ENCODE peak calls at places on chromosomes 6 and 20, in four cellular contexts. One of them, this sample, is unnamed.

GRCh38 chr20:50224553-50225255 is 34.1 kb downstream of the CEBPB start:
- DNase-seq in astrocyte of the spinal cord: peak
- DNase-seq in NCI-H146: no peak
- DNase-seq in stimulated activated CD4-positive, alpha-beta T cell treated with anti-CD3 and anti-CD28 coated beads, Interleukin-12 subunit alpha, Interleukin-12 subunit beta, amount 100 ng/mL, for 48 hours: no peak
- DNase-seq in this sample: peak

GRCh38 chr6:93021235-93021909 is 398.0 kb downstream of the EPHA7 start:
- DNase-seq in astrocyte of the spinal cord: no peak
- DNase-seq in stimulated activated CD4-positive, alpha-beta T cell treated with anti-CD3 and anti-CD28 coated beads, Interleukin-12 subunit alpha, Interleukin-12 subunit beta, amount 100 ng/mL, for 48 hours: no peak
- DNase-seq in NCI-H146: peak
- DNase-seq in this sample: no peak

GRCh38 chr6:4355241-4355640 is 219.9 kb upstream of the ECI2 start:
- DNase-seq in stimulated activated CD4-positive, alpha-beta T cell treated with anti-CD3 and anti-CD28 coated beads, Interleukin-12 subunit alpha, Interleukin-12 subunit beta, amount 100 ng/mL, for 48 hours: no peak
- DNase-seq in NCI-H146: no peak
- DNase-seq in astrocyte of the spinal cord: peak
- DNase-seq in this sample: peak

GRCh38 chr6:53793318-53793975 is 1.4 kb upstream of the LRRC1 start:
- DNase-seq in NCI-H146: peak
- DNase-seq in astrocyte of the spinal cord: peak
- DNase-seq in stimulated activated CD4-positive, alpha-beta T cell treated with anti-CD3 and anti-CD28 coated beads, Interleukin-12 subunit alpha, Interleukin-12 subunit beta, amount 100 ng/mL, for 48 hours: no peak
- DNase-seq in this sample: peak

GRCh38 chr6:170165085-170165484 is 125.8 kb downstream of the DLL1 start:
- DNase-seq in NCI-H146: peak
- DNase-seq in astrocyte of the spinal cord: no peak
- DNase-seq in stimulated activated CD4-positive, alpha-beta T cell treated with anti-CD3 and anti-CD28 coated beads, Interleukin-12 subunit alpha, Interleukin-12 subunit beta, amount 100 ng/mL, for 48 hours: no peak
- DNase-seq in this sample: no peak

GRCh38 chr6:98469146-98469545 is 365.2 kb upstream of the POU3F2 start:
- DNase-seq in stimulated activated CD4-positive, alpha-beta T cell treated with anti-CD3 and anti-CD28 coated beads, Interleukin-12 subunit alpha, Interleukin-12 subunit beta, amount 100 ng/mL, for 48 hours: no peak
- DNase-seq in NCI-H146: no peak
- DNase-seq in astrocyte of the spinal cord: peak
- DNase-seq in this sample: no peak

GRCh38 chr6:101391772-101392560 is 1.5 kb upstream of the GRIK2 start:
- DNase-seq in astrocyte of the spinal cord: no peak
- DNase-seq in stimulated activated CD4-positive, alpha-beta T cell treated with anti-CD3 and anti-CD28 coated beads, Interleukin-12 subunit alpha, Interleukin-12 subunit beta, amount 100 ng/mL, for 48 hours: no peak
- DNase-seq in NCI-H146: peak
- DNase-seq in this sample: peak

GRCh38 chr20:40251284-40251932 is 437.6 kb downstream of the MAFB start:
- DNase-seq in stimulated activated CD4-positive, alpha-beta T cell treated with anti-CD3 and anti-CD28 coated beads, Interleukin-12 subunit alpha, Interleukin-12 subunit beta, amount 100 ng/mL, for 48 hours: no peak
- DNase-seq in astrocyte of the spinal cord: no peak
- DNase-seq in NCI-H146: peak
- DNase-seq in this sample: peak

GRCh38 chr6:17505062-17505476 is 95.0 kb upstream of the FAM8A1 start:
- DNase-seq in NCI-H146: no peak
- DNase-seq in astrocyte of the spinal cord: peak
- DNase-seq in stimulated activated CD4-positive, alpha-beta T cell treated with anti-CD3 and anti-CD28 coated beads, Interleukin-12 subunit alpha, Interleukin-12 subunit beta, amount 100 ng/mL, for 48 hours: no peak
- DNase-seq in this sample: peak

This sample was measured in adipocyte.